ENCODE peak calls at places on chromosomes 3 and 15, in nine cellular contexts. J is right cardiac atrium; L is mammary epithelial cell; C is hippocampal formation; K is osteocyte; D is dorsolateral prefrontal cortex; Z is T-helper 9 cell; G is stimulated activated CD8-positive, alpha-beta memory T cell treated with anti-CD3 and anti-CD28 coated beads, Interleukin-4, amount 100 ng/mL, for 1 hour; P is H7. W is an unnamed sample.

GRCh38 chr3:112640864-112641751 is at the start of gene CCDC80:
- DNase-seq in Z (no peak), P (no peak), L (peak), J (no peak), G (no peak), D (no peak), C (no peak), K (no peak), W (no peak)

GRCh38 chr3:126782554-126782953 is 78.5 kb downstream of the CHCHD6 start:
- DNase-seq in C (no peak), K (no peak), D (no peak), G (no peak), L (peak), P (no peak), Z (no peak), J (no peak), W (no peak)

GRCh38 chr15:81491414-81492101 is 117.5 kb upstream of the TMC3 start:
- DNase-seq in Z (no peak), K (no peak), G (no peak), D (no peak), L (peak), C (no peak), J (no peak), P (no peak), W (no peak)

GRCh38 chr3:179898024-179898423 is 138.7 kb downstream of the PEX5L start:
- DNase-seq in K (no peak), J (no peak), C (no peak), D (no peak), L (peak), G (no peak), P (peak), Z (no peak), W (peak)

GRCh38 chr3:124762612-124763011 is 32.4 kb downstream of the UMPS start:
- DNase-seq in L (no peak), J (no peak), Z (no peak), P (peak), C (no peak), D (no peak), G (no peak), K (no peak), W (no peak)

GRCh38 chr3:130395331-130395730 is 49.9 kb downstream of the COL6A5 start:
- DNase-seq in J (no peak), Z (no peak), K (no peak), D (no peak), P (no peak), G (no peak), C (no peak), L (no peak), W (no peak)

GRCh38 chr3:187169231-187169960 is 27.9 kb upstream of the RTP1 start:
- DNase-seq in Z (no peak), G (no peak), K (no peak), C (no peak), L (no peak), J (no peak), D (no peak), P (no peak), W (no peak)

GRCh38 chr3:48222616-48223513 is at the start of gene CAMP:
- DNase-seq in G (no peak), L (peak), J (peak), D (no peak), P (no peak), Z (no peak), C (peak), K (peak), W (peak)

GRCh38 chr15:101429646-101430045 is 59.9 kb downstream of the PCSK6 start:
- DNase-seq in P (no peak), G (no peak), J (no peak), L (no peak), D (no peak), Z (no peak), K (peak), C (no peak), W (no peak)

GRCh38 chr15:63953524-63953923 is 92.8 kb downstream of the DAPK2 start:
- DNase-seq in J (no peak), G (no peak), K (no peak), D (no peak), P (no peak), Z (no peak), C (no peak), L (no peak), W (no peak)

GRCh38 chr3:119305271-119305670 is 11.1 kb downstream of the ARHGAP31 start:
- DNase-seq in J (no peak), C (no peak), P (no peak), Z (no peak), D (no peak), G (no peak), L (no peak), K (no peak), W (no peak)

GRCh38 chr3:15427981-15428380 is 583 bp downstream of the EAF1 start:
- DNase-seq in K (no peak), J (no peak), P (peak), D (no peak), G (no peak), L (no peak), C (no peak), Z (no peak), W (no peak)

GRCh38 chr3:185958626-185959025 is 20.8 kb upstream of the TRA2B start:
- DNase-seq in L (no peak), D (no peak), G (no peak), C (no peak), J (no peak), P (no peak), Z (no peak), K (no peak), W (no peak)

GRCh38 chr3:20060924-20061323 is 20.7 kb downstream of the KAT2B start:
- DNase-seq in G (no peak), L (peak), J (no peak), K (no peak), Z (no peak), P (no peak), D (no peak), C (no peak), W (no peak)

GRCh38 chr15:36079021-36079420 is 500.4 kb upstream of the CDIN1 start:
- DNase-seq in C (no peak), P (no peak), L (no peak), G (no peak), D (no peak), J (no peak), K (no peak), Z (no peak), W (no peak)

GRCh38 chr3:25582242-25582641 is 82.5 kb downstream of the TOP2B start:
- DNase-seq in L (peak), C (no peak), K (no peak), J (no peak), D (no peak), Z (no peak), G (no peak), P (no peak), W (no peak)

GRCh38 chr3:20080956-20081554 is 40.8 kb downstream of the KAT2B start:
- DNase-seq in K (no peak), L (peak), P (no peak), D (peak), J (peak), G (no peak), Z (no peak), C (no peak), W (peak)

GRCh38 chr3:44628716-44629115 is 3.9 kb downstream of the ZNF197 start:
- DNase-seq in C (no peak), P (no peak), K (no peak), G (no peak), Z (no peak), J (no peak), D (no peak), L (no peak), W (no peak)

GRCh38 chr3:45224824-45225464 is 1.1 kb downstream of the TMEM158 start:
- DNase-seq in C (peak), K (peak), Z (no peak), P (peak), D (peak), J (peak), G (no peak), L (peak), W (peak)

GRCh38 chr15:72532991-72533601 is 59.0 kb downstream of the ARIH1 start:
- DNase-seq in G (no peak), J (no peak), P (no peak), C (no peak), K (no peak), L (no peak), Z (no peak), D (no peak), W (no peak)

GRCh38 chr3:26438325-26438940 is 184.1 kb upstream of the LRRC3B start:
- DNase-seq in J (no peak), P (no peak), K (no peak), C (no peak), D (no peak), L (peak), Z (no peak), G (no peak), W (no peak)

GRCh38 chr3:42525212-42525611 is 22.8 kb downstream of the VIPR1 start:
- DNase-seq in P (no peak), L (no peak), D (no peak), Z (no peak), G (no peak), K (no peak), C (no peak), J (no peak), W (no peak)

GRCh38 chr3:188948658-188949400 is 222.9 kb upstream of the TPRG1 start:
- DNase-seq in Z (no peak), P (no peak), G (no peak), L (peak), J (no peak), C (peak), D (no peak), K (no peak), W (no peak)

GRCh38 chr3:15535757-15536156 is 14.3 kb upstream of the COLQ start:
- DNase-seq in C (no peak), G (no peak), Z (no peak), L (peak), J (no peak), P (no peak), D (no peak), K (peak), W (no peak)